ENCODE peak calls at places on chromosome 22, in ten cellular contexts. S, Y, F, E, O, G, Z, J, B and P are unnamed samples.

GRCh38 chr22:39317084-39317755 is 2.2 kb downstream of the RPL3 start:
- DNase-seq in S (no peak), Y (no peak), F (no peak), E (no peak), O (no peak), G (no peak), Z (no peak), J (no peak), B (no peak), P (no peak)

GRCh38 chr22:47293368-47294221 is 531.1 kb downstream of the TBC1D22A start:
- DNase-seq in S (no peak), Y (peak), F (no peak), E (no peak), O (no peak), G (no peak), Z (no peak), J (no peak), B (no peak), P (no peak)

GRCh38 chr22:32574397-32574796 is 99.8 kb downstream of the FBXO7 start:
- DNase-seq in S (no peak), Y (no peak), F (no peak), E (no peak), O (no peak), G (no peak), Z (no peak), J (no peak), B (no peak), P (no peak)

GRCh38 chr22:17780741-17781318 is 6.6 kb upstream of the BID start:
- DNase-seq in S (no peak), Y (no peak), F (no peak), E (no peak), O (no peak), G (peak), Z (no peak), J (no peak), B (no peak), P (no peak)

GRCh38 chr22:41305646-41306045 is 4.3 kb downstream of the ZC3H7B start:
- DNase-seq in S (peak), Y (no peak), F (peak), E (no peak), O (no peak), G (no peak), Z (no peak), J (no peak), B (no peak), P (peak)

GRCh38 chr22:49812838-49813237 is 14.8 kb downstream of the BRD1 start:
- DNase-seq in S (peak), Y (no peak), F (peak), E (no peak), O (no peak), G (peak), Z (no peak), J (peak), B (no peak), P (no peak)

GRCh38 chr22:46365166-46365624 is 29.7 kb downstream of the TRMU start:
- DNase-seq in S (no peak), Y (no peak), F (no peak), E (no peak), O (peak), G (peak), Z (no peak), J (no peak), B (no peak), P (no peak)

GRCh38 chr22:20885557-20886323 is 26.9 kb downstream of the SNAP29 start:
- DNase-seq in S (peak), Y (peak), F (peak), E (peak), O (peak), G (peak), Z (peak), J (peak), B (peak), P (peak)

GRCh38 chr22:40177738-40178416 is at the start of gene TNRC6B:
- DNase-seq in S (peak), Y (peak), F (peak), E (peak), O (no peak), G (no peak), Z (peak), J (peak), B (peak), P (peak)

GRCh38 chr22:48065852-48066251 is 1303.4 kb downstream of the TBC1D22A start:
- DNase-seq in S (no peak), Y (no peak), F (no peak), E (no peak), O (no peak), G (no peak), Z (no peak), J (no peak), B (no peak), P (no peak)

GRCh38 chr22:41524809-41525449 is 19.3 kb downstream of the POLR3H start:
- DNase-seq in S (no peak), Y (peak), F (no peak), E (no peak), O (no peak), G (peak), Z (no peak), J (peak), B (peak), P (no peak)

GRCh38 chr22:46791201-46791731 is 28.8 kb downstream of the TBC1D22A start:
- DNase-seq in S (peak), Y (peak), F (peak), E (no peak), O (no peak), G (peak), Z (no peak), J (peak), B (peak), P (peak)

GRCh38 chr22:43395296-43395695 is 16.5 kb upstream of the MPPED1 start:
- DNase-seq in S (no peak), Y (no peak), F (no peak), E (no peak), O (no peak), G (peak), Z (no peak), J (no peak), B (no peak), P (no peak)

GRCh38 chr22:28052818-28053217 is 133.8 kb upstream of the PITPNB start:
- DNase-seq in S (no peak), Y (no peak), F (no peak), E (no peak), O (no peak), G (no peak), Z (no peak), J (no peak), B (no peak), P (no peak)

GRCh38 chr22:50282361-50283144 is 12.4 kb upstream of the MAPK11 start:
- DNase-seq in S (peak), Y (no peak), F (peak), E (peak), O (no peak), G (peak), Z (no peak), J (peak), B (peak), P (peak)

GRCh38 chr22:46203590-46203980 is 46.5 kb downstream of the CDPF1 start:
- DNase-seq in S (no peak), Y (peak), F (no peak), E (no peak), O (peak), G (no peak), Z (no peak), J (no peak), B (no peak), P (no peak)

GRCh38 chr22:20607157-20607907 is 99.9 kb downstream of the MED15 start:
- DNase-seq in S (no peak), Y (no peak), F (no peak), E (no peak), O (no peak), G (no peak), Z (no peak), J (no peak), B (no peak), P (no peak)

GRCh38 chr22:39130892-39131855 is 21.3 kb downstream of the CBX7 start:
- DNase-seq in S (peak), Y (no peak), F (peak), E (no peak), O (peak), G (no peak), Z (no peak), J (no peak), B (no peak), P (no peak)

GRCh38 chr22:38728899-38729796 is 23.4 kb downstream of the GTPBP1 start:
- DNase-seq in S (no peak), Y (no peak), F (no peak), E (no peak), O (peak), G (peak), Z (no peak), J (no peak), B (no peak), P (no peak)

GRCh38 chr22:38104084-38104483 is 6.4 kb downstream of the BAIAP2L2 start:
- DNase-seq in S (peak), Y (no peak), F (no peak), E (no peak), O (peak), G (no peak), Z (no peak), J (no peak), B (peak), P (no peak)

GRCh38 chr22:37282385-37282677 is at the start of gene CYTH4:
- DNase-seq in S (no peak), Y (peak), F (no peak), E (no peak), O (peak), G (peak), Z (peak), J (peak), B (no peak), P (no peak)

GRCh38 chr22:46754110-46754799 is 8.2 kb upstream of the TBC1D22A start:
- DNase-seq in S (peak), Y (peak), F (peak), E (peak), O (peak), G (peak), Z (peak), J (peak), B (peak), P (peak)

GRCh38 chr22:48624401-48624800 is 1203.3 kb downstream of the BRD1 start:
- DNase-seq in S (no peak), Y (no peak), F (no peak), E (no peak), O (no peak), G (no peak), Z (no peak), J (no peak), B (no peak), P (no peak)

GRCh38 chr22:28025333-28025732 is 106.3 kb upstream of the PITPNB start:
- DNase-seq in S (no peak), Y (peak), F (no peak), E (no peak), O (peak), G (no peak), Z (no peak), J (peak), B (no peak), P (no peak)

GRCh38 chr22:20099099-20099711 is 16.7 kb upstream of the RANBP1 start:
- DNase-seq in S (no peak), Y (no peak), F (no peak), E (no peak), O (peak), G (peak), Z (no peak), J (no peak), B (no peak), P (no peak)

GRCh38 chr22:42425337-42425988 is 6.7 kb downstream of the NFAM1 start:
- DNase-seq in S (no peak), Y (no peak), F (no peak), E (no peak), O (no peak), G (no peak), Z (peak), J (no peak), B (no peak), P (no peak)

GRCh38 chr22:46442217-46442853 is 95.1 kb downstream of the CELSR1 start:
- DNase-seq in S (no peak), Y (no peak), F (no peak), E (no peak), O (no peak), G (no peak), Z (no peak), J (no peak), B (no peak), P (no peak)

GRCh38 chr22:43346521-43346929 is 3.4 kb upstream of the SCUBE1 start:
- DNase-seq in S (no peak), Y (peak), F (peak), E (no peak), O (peak), G (peak), Z (no peak), J (peak), B (peak), P (no peak)

GRCh38 chr22:47135338-47135737 is 372.9 kb downstream of the TBC1D22A start:
- DNase-seq in S (no peak), Y (no peak), F (no peak), E (no peak), O (no peak), G (no peak), Z (no peak), J (no peak), B (no peak), P (no peak)

GRCh38 chr22:42320463-42321416 is 50.3 kb upstream of the TCF20 start:
- DNase-seq in S (no peak), Y (no peak), F (no peak), E (no peak), O (peak), G (no peak), Z (no peak), J (peak), B (no peak), P (no peak)

GRCh38 chr22:22210375-22210774 is 34.2 kb upstream of the VPREB1 start:
- DNase-seq in S (peak), Y (no peak), F (peak), E (peak), O (no peak), G (peak), Z (no peak), J (no peak), B (peak), P (peak)

DNA sequence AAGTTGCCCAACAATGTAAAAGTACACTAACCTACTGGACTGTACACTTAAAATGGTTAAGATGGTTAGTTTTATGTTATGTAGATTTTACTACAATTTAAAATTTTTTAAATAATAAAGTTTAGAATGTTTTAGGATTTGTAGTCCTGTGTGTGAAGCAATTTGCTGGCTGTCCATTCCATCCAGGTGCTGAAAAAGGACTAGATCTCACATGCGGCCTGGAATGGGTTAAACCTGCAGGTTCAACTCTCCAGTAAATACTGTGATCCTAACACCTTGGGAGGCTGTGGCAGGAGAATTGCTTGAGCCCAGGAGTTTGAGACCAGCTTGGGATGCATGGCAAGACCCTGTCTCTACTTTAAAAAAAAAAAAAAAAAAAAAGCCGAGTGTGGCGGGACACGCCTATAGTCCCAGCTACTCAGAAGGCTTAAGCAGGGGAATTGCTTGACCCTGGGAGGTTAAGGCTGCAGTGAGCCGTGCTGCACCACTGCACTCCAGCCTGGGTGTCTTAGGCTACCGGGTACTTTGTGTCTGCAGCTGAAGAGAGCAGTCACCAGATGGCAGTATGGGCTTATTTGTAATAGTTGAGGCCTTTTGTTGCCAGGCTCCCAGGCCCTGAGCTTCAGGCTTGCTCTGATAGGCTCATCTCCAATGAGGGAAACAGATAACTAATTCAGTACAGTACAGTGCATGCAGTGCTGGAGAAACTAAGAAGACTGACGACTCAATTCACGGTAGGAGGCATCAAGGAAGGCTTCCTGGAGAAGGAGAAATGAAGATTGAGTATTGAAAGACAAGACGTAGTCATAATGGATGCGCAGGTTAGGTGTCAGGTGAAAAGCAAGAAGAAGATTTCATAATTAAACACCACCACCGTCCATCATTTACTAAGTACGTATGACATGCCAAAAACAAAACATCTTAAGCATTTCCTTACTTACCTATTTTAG is 64.7 kb upstream of the ASPHD2 start:
- DNase-seq in S (peak), Y (no peak), F (peak), E (peak), O (peak), G (no peak), Z (peak), J (peak), B (peak), P (peak)
- TF ChIP-seq CTCF in S (peak), Y (peak), F (peak), E (peak), O (peak), G (peak), Z (no peak), J (peak), B (peak), P (peak)

GRCh38 chr22:26642465-26643367 is 14.7 kb upstream of the MIAT start:
- DNase-seq in S (no peak), Y (no peak), F (peak), E (no peak), O (peak), G (no peak), Z (no peak), J (peak), B (no peak), P (no peak)
- TF ChIP-seq CTCF in S (no peak), Y (no peak), F (no peak), E (peak), O (no peak), G (no peak), Z (no peak), J (no peak), B (peak), P (peak)

GRCh38 chr22:31177420-31178162 is 17.6 kb downstream of the RNF185 start:
- DNase-seq in S (peak), Y (peak), F (peak), E (peak), O (no peak), G (no peak), Z (peak), J (no peak), B (peak), P (peak)
- TF ChIP-seq CTCF in S (peak), Y (peak), F (no peak), E (no peak), O (no peak), G (no peak), Z (no peak), J (no peak), B (no peak), P (peak)

DNA sequence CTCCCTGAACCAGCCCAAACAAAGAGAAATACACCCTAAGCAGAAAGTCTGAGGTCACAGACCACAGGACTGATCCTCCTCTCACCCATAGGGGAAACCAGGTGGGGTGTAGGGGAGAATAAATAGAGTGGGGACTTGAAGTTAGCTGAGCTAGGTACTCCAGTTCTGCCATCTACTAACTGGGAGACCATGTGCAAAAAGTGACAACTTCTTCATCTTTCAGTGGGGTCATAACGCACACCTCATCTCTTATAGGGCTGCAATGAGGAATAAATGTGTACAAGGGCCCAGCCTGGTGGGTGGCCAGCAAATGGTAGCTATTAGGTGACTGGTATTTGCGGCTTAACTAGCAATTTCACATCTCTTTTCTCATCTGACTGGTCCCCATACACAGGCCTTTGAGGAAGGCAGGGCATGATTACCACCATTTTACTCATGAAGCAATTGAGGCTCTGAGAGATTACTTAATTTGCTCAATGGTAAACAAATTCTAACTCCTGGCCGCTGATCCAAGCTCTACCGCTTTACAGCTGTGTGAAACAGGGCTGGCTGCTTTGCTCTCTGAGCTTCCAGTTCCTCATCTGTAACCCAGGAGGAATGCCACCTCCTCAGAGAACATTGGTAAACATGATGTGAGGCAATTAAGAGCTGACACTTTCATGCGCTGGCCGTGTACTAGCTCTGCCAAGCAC is 16.6 kb downstream of the TBC1D10A start:
- DNase-seq in S (peak), Y (no peak), F (peak), E (no peak), O (peak), G (no peak), Z (peak), J (peak), B (no peak), P (no peak)
- TF ChIP-seq CTCF in S (no peak), Y (no peak), F (no peak), E (no peak), O (no peak), G (no peak), Z (no peak), J (no peak), B (no peak), P (no peak)

GRCh38 chr22:35684732-35685131 is 32.9 kb upstream of the APOL5 start:
- DNase-seq in S (no peak), Y (no peak), F (no peak), E (no peak), O (no peak), G (no peak), Z (no peak), J (no peak), B (no peak), P (no peak)

GRCh38 chr22:35685731-35686130 is 31.9 kb upstream of the APOL5 start:
- DNase-seq in S (peak), Y (no peak), F (peak), E (no peak), O (no peak), G (no peak), Z (no peak), J (no peak), B (peak), P (no peak)

GRCh38 chr22:35686298-35686697 is 31.4 kb upstream of the APOL5 start:
- DNase-seq in S (no peak), Y (no peak), F (no peak), E (no peak), O (no peak), G (no peak), Z (no peak), J (no peak), B (no peak), P (no peak)

GRCh38 chr22:35683560-35683959 is 34.1 kb upstream of the APOL5 start:
- DNase-seq in S (no peak), Y (no peak), F (no peak), E (no peak), O (no peak), G (no peak), Z (no peak), J (no peak), B (no peak), P (no peak)

DNA sequence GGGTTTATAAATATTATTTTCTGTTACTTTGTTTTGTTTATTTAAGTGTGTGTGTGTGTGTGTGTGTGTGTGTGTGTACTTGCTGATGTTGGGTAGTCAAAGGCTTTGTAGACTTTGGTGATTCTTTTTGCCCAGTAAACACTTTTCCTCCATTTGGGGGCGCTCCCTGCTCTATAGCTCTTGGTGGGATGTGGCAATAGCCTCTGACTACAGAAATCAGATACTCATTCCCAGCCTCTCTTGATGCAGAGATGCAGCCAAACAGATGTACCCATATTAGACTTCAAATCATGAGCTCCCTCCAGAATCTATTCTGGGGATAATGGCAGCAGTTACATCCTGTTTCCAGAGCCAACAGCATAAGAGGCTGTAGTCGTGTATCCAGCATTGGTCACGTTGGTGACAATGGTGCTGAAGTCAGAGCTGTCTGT is 33.4 kb upstream of the APOL5 start:
- DNase-seq in S (peak), Y (no peak), F (peak), E (no peak), O (no peak), G (no peak), Z (no peak), J (no peak), B (peak), P (peak)
- TF ChIP-seq CTCF in S (peak), Y (no peak), F (peak), E (peak), O (no peak), G (peak), Z (no peak), J (no peak), B (peak), P (peak)